ENCODE peak calls at places on chromosomes 7 and 10, in seven cellular contexts. N, K, E, D, I, T and M are unnamed samples.

GRCh38 chr10:62019685-62020361 is 118.3 kb downstream of the ARID5B start:
- DNase-seq in N (no peak), K (no peak), E (no peak), D (no peak), I (no peak), T (no peak), M (no peak)

GRCh38 chr7:100584046-100584676 is 1.8 kb downstream of the LRCH4 start:
- DNase-seq in N (peak; percentile 68), K (peak; percentile 50), E (no peak), D (no peak), I (no peak), T (no peak), M (peak; percentile 45)

GRCh38 chr7:2203551-2204300 is 29.0 kb downstream of the MAD1L1 start:
- DNase-seq in N (peak; percentile 67), K (no peak), E (no peak), D (no peak), I (peak; percentile 34), T (no peak), M (no peak)

GRCh38 chr10:86649471-86650150 is 4.7 kb upstream of the OPN4 start:
- DNase-seq in N (peak; percentile 36), K (peak; percentile 39), E (no peak), D (no peak), I (peak; percentile 51), T (no peak), M (no peak)

GRCh38 chr7:57182031-57182430 is 49.8 kb upstream of the ZNF479 start:
- DNase-seq in N (no peak), K (no peak), E (no peak), D (no peak), I (peak; percentile 10), T (no peak), M (no peak)

GRCh38 chr7:87874066-87874465 is 2.1 kb downstream of the SLC25A40 start:
- DNase-seq in N (no peak), K (no peak), E (no peak), D (no peak), I (no peak), T (no peak), M (no peak)

GRCh38 chr7:43290978-43291377 is 178.5 kb downstream of the HECW1 start:
- DNase-seq in N (no peak), K (no peak), E (no peak), D (no peak), I (no peak), T (no peak), M (no peak)

GRCh38 chr7:27066148-27066547 is 29.7 kb downstream of the HOXA1 start:
- DNase-seq in N (no peak), K (no peak), E (peak; percentile 85), D (no peak), I (no peak), T (no peak), M (no peak)

GRCh38 chr10:69425041-69425440 is 8.3 kb upstream of the TACR2 start:
- DNase-seq in N (no peak), K (no peak), E (no peak), D (no peak), I (no peak), T (no peak), M (no peak)

GRCh38 chr7:146864644-146865043 is 748.0 kb downstream of the CNTNAP2 start:
- DNase-seq in N (no peak), K (peak; percentile 77), E (no peak), D (no peak), I (no peak), T (no peak), M (no peak)

GRCh38 chr7:55022618-55022985 is 3.8 kb downstream of the EGFR start:
- DNase-seq in N (no peak), K (no peak), E (no peak), D (no peak), I (no peak), T (no peak), M (no peak)

GRCh38 chr10:93471110-93471651 is 11.0 kb downstream of the MYOF start:
- DNase-seq in N (peak; percentile 60), K (no peak), E (peak; percentile 90), D (no peak), I (no peak), T (no peak), M (no peak)

GRCh38 chr10:106387063-106387462 is 777.4 kb downstream of the SORCS1 start:
- DNase-seq in N (no peak), K (no peak), E (peak; percentile 69), D (no peak), I (no peak), T (no peak), M (no peak)

GRCh38 chr7:33979807-33980355 is 74.5 kb downstream of the BMPER start:
- DNase-seq in N (no peak), K (no peak), E (peak; percentile 56), D (no peak), I (no peak), T (no peak), M (no peak)

GRCh38 chr10:61635946-61636345 is 26.8 kb upstream of the CABCOCO1 start:
- DNase-seq in N (no peak), K (no peak), E (peak; percentile 76), D (no peak), I (no peak), T (no peak), M (no peak)

GRCh38 chr7:155213385-155213784 is 84.3 kb upstream of the INSIG1 start:
- DNase-seq in N (no peak), K (no peak), E (no peak), D (no peak), I (no peak), T (no peak), M (no peak)

GRCh38 chr7:82694020-82694419 is 250.4 kb upstream of the CACNA2D1 start:
- DNase-seq in N (no peak), K (no peak), E (peak; percentile 3), D (no peak), I (no peak), T (no peak), M (no peak)

GRCh38 chr7:42027521-42027920 is 209.5 kb downstream of the GLI3 start:
- DNase-seq in N (no peak), K (no peak), E (no peak), D (no peak), I (no peak), T (no peak), M (no peak)

GRCh38 chr7:42029405-42029804 is 207.6 kb downstream of the GLI3 start:
- DNase-seq in N (no peak), K (peak; percentile 49), E (no peak), D (no peak), I (no peak), T (no peak), M (no peak)

GRCh38 chr7:42023216-42023724 is 213.7 kb downstream of the GLI3 start:
- DNase-seq in N (no peak), K (no peak), E (no peak), D (no peak), I (no peak), T (no peak), M (no peak)

GRCh38 chr7:42020067-42020466 is 216.9 kb downstream of the GLI3 start:
- DNase-seq in N (no peak), K (no peak), E (no peak), D (no peak), I (no peak), T (no peak), M (no peak)

DNA sequence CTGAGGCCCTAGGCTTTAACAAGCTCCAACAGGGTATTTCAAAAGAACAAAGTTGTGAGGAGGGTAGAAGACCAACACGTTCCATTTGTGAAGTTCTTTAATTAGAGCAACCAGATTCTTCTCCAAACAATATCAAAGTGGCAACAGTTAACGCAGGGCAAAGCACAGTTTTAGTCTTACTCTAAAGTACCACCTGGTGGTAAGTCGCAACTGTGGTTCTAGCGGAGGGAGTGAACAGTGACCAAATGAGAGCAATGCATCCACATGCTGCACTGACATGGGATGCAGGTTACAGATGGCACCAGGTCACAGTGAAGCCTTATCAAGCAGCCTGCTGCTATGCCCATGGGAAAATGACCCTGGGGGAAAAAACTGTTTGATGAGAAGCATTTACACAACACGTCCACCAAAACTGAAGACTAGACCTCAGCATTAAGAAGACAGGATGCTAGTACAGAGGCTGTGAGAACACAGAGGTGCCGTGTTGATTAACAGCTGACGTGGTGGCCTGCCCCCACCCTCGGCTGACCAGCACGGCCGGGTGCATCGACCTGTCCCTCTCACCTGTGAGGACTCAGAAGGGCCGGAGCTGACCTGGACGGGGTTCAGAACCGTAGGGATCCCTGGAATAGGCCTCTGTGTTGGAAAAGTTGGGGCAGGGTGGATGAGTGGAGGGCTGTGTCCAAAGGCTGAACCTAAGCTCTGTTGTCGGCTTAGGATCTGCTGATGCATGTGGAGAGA is 211.2 kb downstream of the GLI3 start:
- DNase-seq in N (no peak), K (no peak), E (no peak), D (no peak), I (no peak), T (no peak), M (no peak)
- H3K36me3 ChIP-seq in N (peaks cover 51% of the 10 kb centered on the region), K (no peaks in the 10 kb centered on the region), E (peaks cover 17% of the 10 kb centered on the region), D (no peaks in the 10 kb centered on the region), I (no peaks in the 10 kb centered on the region), T (peaks cover 7% of the 10 kb centered on the region), M (no peaks in the 10 kb centered on the region)

DNA sequence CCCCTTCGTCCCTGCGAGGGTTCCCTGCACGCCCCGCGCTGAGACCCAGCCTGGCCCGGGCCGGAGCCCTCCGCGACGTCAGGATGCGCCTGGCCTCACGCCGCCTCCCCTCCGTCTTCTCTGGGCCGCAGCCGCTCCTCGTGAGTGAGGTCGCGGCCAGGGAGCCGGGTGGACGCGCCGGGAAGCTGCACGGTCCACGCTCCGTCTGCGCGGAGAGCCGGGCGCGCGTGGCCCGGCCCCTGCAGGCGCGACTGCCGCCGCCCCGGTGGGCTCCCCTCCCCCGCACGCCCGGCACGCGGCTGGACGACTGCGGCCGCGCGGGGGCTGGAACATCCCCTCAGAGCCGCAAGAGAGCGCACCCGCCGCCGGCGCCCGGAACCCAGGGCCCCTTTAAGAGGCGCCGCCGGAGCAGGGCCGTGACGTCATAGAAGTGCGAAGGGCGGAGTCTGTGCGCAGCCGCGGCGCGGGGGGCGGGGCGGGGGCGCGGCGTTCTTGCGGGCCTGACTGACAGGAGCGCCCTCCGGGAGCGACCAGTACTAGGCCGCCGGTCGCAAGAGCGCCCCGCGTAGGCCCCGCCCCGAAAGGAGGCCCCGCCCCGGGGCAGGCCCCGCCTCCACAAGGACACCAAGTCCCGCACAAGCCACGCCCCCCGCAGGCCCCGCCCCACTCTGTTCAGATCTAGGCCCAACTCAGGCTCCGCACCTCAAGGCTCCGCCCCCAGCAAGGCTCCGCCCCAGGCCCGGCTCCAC is 449 bp upstream of the INPP5A start:
- DNase-seq in N (peak; percentile 100), K (peak; percentile 100), E (peak; percentile 99), D (peak; percentile 100), I (peak; percentile 100), T (peak; percentile 100), M (peak; percentile 100)
- H3K4me1 ChIP-seq in N (peaks cover 51% of the 10 kb centered on the region), K (peaks cover 2% of the 10 kb centered on the region), E (peaks cover 28% of the 10 kb centered on the region), D (peaks cover 45% of the 10 kb centered on the region), I (peaks cover 32% of the 10 kb centered on the region), T (peaks cover 4% of the 10 kb centered on the region), M (peaks cover 31% of the 10 kb centered on the region)

DNA sequence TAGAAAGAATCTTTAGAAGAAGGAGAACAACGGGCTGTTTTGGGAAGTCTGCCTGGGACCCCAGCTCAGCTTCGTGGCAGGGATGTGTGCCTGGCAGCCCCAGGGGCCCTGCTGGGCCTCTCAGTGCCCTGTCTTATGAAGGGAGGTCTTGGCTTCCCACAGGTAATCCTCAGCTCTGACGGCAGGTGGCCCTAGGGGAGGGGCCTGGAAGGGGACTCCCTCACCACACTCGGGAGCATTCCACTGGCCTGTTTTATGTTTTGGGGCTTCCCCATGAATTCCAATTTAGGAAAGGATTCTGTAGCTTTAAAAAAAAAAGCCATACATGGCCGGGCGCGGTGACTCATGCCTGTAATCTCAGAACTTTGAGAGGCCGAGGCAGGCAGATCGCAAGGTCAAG is 3.0 kb upstream of the DMBT1 start:
- DNase-seq in N (no peak), K (peak; percentile 79), E (peak; percentile 8), D (no peak), I (no peak), T (peak; percentile 66), M (no peak)
- TF ChIP-seq CTCF in N (no peak), K (peak; percentile 38), E (peak; percentile 15), D (no peak), I (no peak), T (no peak), M (no peak)

GRCh38 chr10:28075424-28075823 is 76.5 kb upstream of the ODAD2 start:
- DNase-seq in N (no peak), K (no peak), E (no peak), D (no peak), I (no peak), T (no peak), M (no peak)
- H3K36me3 ChIP-seq in N (no peaks in the 10 kb centered on the region), K (no peaks in the 10 kb centered on the region), E (no peaks in the 10 kb centered on the region), D (no peaks in the 10 kb centered on the region), I (no peaks in the 10 kb centered on the region), T (no peaks in the 10 kb centered on the region), M (no peaks in the 10 kb centered on the region)